ENCODE peak calls at places on chromosomes 1 and 21, in four cellular contexts. L is epithelial cell of esophagus, U is GF-D8, O is upper lobe of right lung. C is an unnamed sample.

GRCh38 chr1:115230281-115230680 is 107.8 kb downstream of the NGF start:
- DNase-seq in L (no peak), O (no peak), U (no peak), C (no peak)

GRCh38 chr1:156748670-156749428 is 2.6 kb downstream of the HDGF start:
- DNase-seq in O (peak; percentile 78), U (peak; percentile 86), L (peak; percentile 85), C (peak; percentile 81)

GRCh38 chr1:75123756-75124155 is 10.4 kb upstream of the LHX8 start:
- DNase-seq in U (no peak), O (no peak), L (no peak), C (no peak)

GRCh38 chr21:39593522-39593921 is 19.2 kb upstream of the B3GALT5 start:
- DNase-seq in O (no peak), L (no peak), U (no peak), C (no peak)

GRCh38 chr1:1782399-1783221 is 4.3 kb upstream of the NADK start:
- DNase-seq in L (peak; percentile 69), O (peak; percentile 88), U (no peak), C (peak; percentile 86)

GRCh38 chr1:24694380-24694843 is 50.8 kb upstream of the CLIC4 start:
- DNase-seq in L (no peak), U (no peak), O (no peak), C (peak; percentile 79)

GRCh38 chr1:206556047-206556747 is 48.9 kb downstream of the RASSF5 start:
- DNase-seq in L (peak; percentile 19), O (no peak), U (no peak), C (no peak)

GRCh38 chr21:14550200-14550599 is 4.1 kb upstream of the SAMSN1 start:
- DNase-seq in O (no peak), L (no peak), U (peak; percentile 77), C (no peak)

GRCh38 chr1:234531181-234532132 is 52.5 kb upstream of the TARBP1 start:
- DNase-seq in L (peak; percentile 77), O (no peak), U (no peak), C (no peak)

GRCh38 chr1:55049914-55050278 is 10.5 kb downstream of the PCSK9 start:
- DNase-seq in L (no peak), O (no peak), U (no peak), C (peak; percentile 76)

GRCh38 chr1:36472656-36473055 is 8.5 kb upstream of the MRPS15 start:
- DNase-seq in O (no peak), L (no peak), U (no peak), C (no peak)

GRCh38 chr1:115184260-115184950 is 95.1 kb upstream of the TSPAN2 start:
- DNase-seq in L (no peak), U (no peak), O (no peak), C (no peak)

GRCh38 chr1:37691497-37692077 is 729 bp upstream of the CDCA8 start:
- DNase-seq in L (peak; percentile 56), O (peak; percentile 85), U (no peak), C (no peak)

GRCh38 chr1:241186716-241187115 is 170.3 kb downstream of the RGS7 start:
- DNase-seq in L (no peak), U (no peak), O (no peak), C (no peak)

GRCh38 chr1:199404976-199405375 is 622.5 kb upstream of the NR5A2 start:
- DNase-seq in U (no peak), O (no peak), L (no peak), C (no peak)

GRCh38 chr1:84268346-84268745 is 33.2 kb upstream of the SAMD13 start:
- DNase-seq in O (no peak), L (peak; percentile 79), U (no peak), C (no peak)

GRCh38 chr1:9181176-9181906 is 52.4 kb upstream of the GPR157 start:
- DNase-seq in U (no peak), O (peak; percentile 90), L (peak; percentile 58), C (peak; percentile 92)

GRCh38 chr1:160665330-160666078 is 18.7 kb upstream of the SLAMF1 start:
- DNase-seq in O (peak; percentile 86), L (no peak), U (peak; percentile 96), C (peak; percentile 87)

GRCh38 chr1:243273945-243274344 is 18.1 kb downstream of the SDCCAG8 start:
- DNase-seq in O (no peak), U (no peak), L (no peak), C (no peak)

GRCh38 chr21:38486221-38486620 is 12.1 kb downstream of the ERG start:
- DNase-seq in U (no peak), O (no peak), L (peak; percentile 97), C (no peak)

GRCh38 chr1:193322218-193322617 is 135.8 kb upstream of the B3GALT2 start:
- DNase-seq in L (peak; percentile 77), O (no peak), U (no peak), C (no peak)

GRCh38 chr1:109898842-109899241 is 11.8 kb upstream of the CSF1 start:
- DNase-seq in O (no peak), U (no peak), L (no peak), C (no peak)

GRCh38 chr1:90926971-90927370 is 94.9 kb downstream of the ZNF644 start:
- DNase-seq in L (no peak), O (no peak), U (no peak), C (no peak)

GRCh38 chr1:94971491-94971924 is 44.6 kb upstream of the CNN3 start:
- DNase-seq in O (no peak), L (peak; percentile 60), U (no peak), C (no peak)

GRCh38 chr1:51303751-51304196 is 26.6 kb downstream of the TTC39A start:
- DNase-seq in L (no peak), U (no peak), O (no peak), C (no peak)

GRCh38 chr1:219533280-219533679 is 79.6 kb downstream of the ZC3H11B start:
- DNase-seq in O (no peak), U (no peak), L (no peak), C (no peak)

GRCh38 chr1:36962991-36963390 is 71.3 kb downstream of the GRIK3 start:
- DNase-seq in L (no peak), O (no peak), U (no peak), C (no peak)

GRCh38 chr1:81706650-81707435 is 93.9 kb upstream of the ADGRL2 start:
- DNase-seq in U (no peak), L (peak; percentile 82), O (no peak), C (no peak)

GRCh38 chr1:95396557-95396956 is 162.5 kb downstream of the RWDD3 start:
- DNase-seq in U (no peak), O (no peak), L (no peak), C (no peak)

GRCh38 chr21:41611966-41612606 is 104.1 kb upstream of the TMPRSS2 start:
- DNase-seq in L (peak; percentile 82), O (peak; percentile 59), U (no peak), C (no peak)

GRCh38 chr1:221611930-221612777 is 129.7 kb downstream of the DUSP10 start:
- DNase-seq in O (no peak), U (no peak), L (peak; percentile 86), C (peak; percentile 76)

GRCh38 chr1:45410850-45411509 is 70.7 kb upstream of the MUTYH start:
- DNase-seq in L (peak; percentile 69), O (no peak), U (no peak), C (no peak)

GRCh38 chr1:170580636-170581035 is 48.7 kb downstream of the GORAB start:
- DNase-seq in U (peak; percentile 46), L (no peak), O (no peak), C (no peak)

GRCh38 chr1:65105596-65105995 is 42.4 kb upstream of the AK4 start:
- DNase-seq in U (no peak), O (no peak), L (peak; percentile 47), C (no peak)

GRCh38 chr21:17442174-17442573 is 70.7 kb upstream of the CXADR start:
- DNase-seq in U (no peak), L (no peak), O (no peak), C (no peak)

GRCh38 chr1:67683306-67683705 is 1.7 kb upstream of the GADD45A start:
- DNase-seq in U (no peak), L (peak; percentile 91), O (no peak), C (no peak)

GRCh38 chr1:3071507-3072177 is 2.6 kb downstream of the PRDM16 start:
- DNase-seq in L (no peak), U (no peak), O (peak; percentile 65), C (no peak)

GRCh38 chr21:46182548-46183336 is 1.5 kb downstream of the SPATC1L start:
- DNase-seq in L (no peak), O (no peak), U (no peak), C (peak; percentile 76)

C was measured in cardiac septum.